ENCODE peak calls at places on chromosomes 5 and 9, in seven cellular contexts. P is C1 segment of cervical spinal cord; E is neural progenitor cell; F is CD4-positive, CD25-positive, alpha-beta regulatory T cell; D is ACHN; B is lower lobe of right lung; R is AG08395. I is an unnamed sample.

GRCh38 chr5:125311743-125312142 is 565.3 kb upstream of the ZNF608 start:
- DNase-seq in P (no peak), E (no peak), F (no peak), D (peak), B (no peak), R (peak), I (no peak)

GRCh38 chr9:126419475-126419874 is 92.8 kb downstream of the MVB12B start:
- DNase-seq in P (no peak), E (no peak), F (no peak), D (no peak), B (no peak), R (no peak), I (no peak)

GRCh38 chr5:39399135-39400036 is 25.4 kb downstream of the DAB2 start:
- DNase-seq in P (no peak), E (no peak), F (peak), D (peak), B (no peak), R (peak), I (no peak)

GRCh38 chr5:55276771-55277170 is 30.7 kb downstream of the DHX29 start:
- DNase-seq in P (no peak), E (no peak), F (no peak), D (no peak), B (no peak), R (peak), I (no peak)

GRCh38 chr9:34047864-34048729 is 590 bp downstream of the UBAP2 start:
- DNase-seq in P (no peak), E (peak), F (peak), D (peak), B (peak), R (peak), I (peak)

GRCh38 chr5:73763300-73764032 is 137.5 kb downstream of the ARHGEF28 start:
- DNase-seq in P (no peak), E (no peak), F (no peak), D (no peak), B (no peak), R (peak), I (no peak)

GRCh38 chr9:137176302-137177182 is 4.7 kb upstream of the TMEM210 start:
- DNase-seq in P (no peak), E (peak), F (peak), D (peak), B (no peak), R (peak), I (no peak)

GRCh38 chr5:95390812-95391492 is at the start of gene FAM81B:
- DNase-seq in P (no peak), E (no peak), F (no peak), D (no peak), B (no peak), R (no peak), I (no peak)

GRCh38 chr5:32810812-32811211 is 99.7 kb downstream of the NPR3 start:
- DNase-seq in P (no peak), E (no peak), F (no peak), D (no peak), B (no peak), R (peak), I (no peak)

I was measured in ureter.